ENCODE peak calls at places on chromosome 3, in six cellular contexts. C is activated effector memory CD4-positive, alpha-beta T cell treated with anti-CD3 and anti-CD28 coated beads, Interleukin-2, amount 50 U/mL, for 16 hours; K is kidney epithelial cell; B is stimulated activated effector memory CD8-positive, alpha-beta T cell treated with anti-CD3 and anti-CD28 coated beads, Interleukin-12 subunit alpha, Interleukin-12 subunit beta, amount 100 ng/mL, for 72 hours; J is MG63; T is H9. L is an unnamed sample.
A peak's percentile ranks its signal among the peaks of the same experiment; 100 is the strongest.

GRCh38 chr3:36733723-36734122 is 30.6 kb downstream of the DCLK3 start:
- DNase-seq in C (no peak), B (no peak), T (no peak), K (no peak), J (no peak), L (no peak)

GRCh38 chr3:7489417-7489816 is 628.5 kb downstream of the GRM7 start:
- DNase-seq in B (no peak), J (no peak), K (no peak), C (no peak), T (no peak), L (no peak)

GRCh38 chr3:183818706-183819624 is 6.4 kb downstream of the MAP6D1 start:
- DNase-seq in T (no peak), B (no peak), J (no peak), C (no peak), K (no peak), L (no peak)

GRCh38 chr3:168051579-168052183 is 44.0 kb downstream of the GOLIM4 start:
- DNase-seq in J (no peak), B (no peak), K (no peak), T (no peak), C (no peak), L (no peak)

GRCh38 chr3:122564155-122564912 is at the start of the genes DTX3L and PARP9:
- DNase-seq in T (peak; percentile 69), B (peak; percentile 90), K (no peak), C (peak; percentile 92), J (peak; percentile 91), L (peak; percentile 77)

GRCh38 chr3:141201122-141201521 is 30.5 kb upstream of the PXYLP1 start:
- DNase-seq in B (no peak), T (no peak), C (no peak), J (no peak), K (no peak), L (no peak)

GRCh38 chr3:120244834-120245225 is 40.2 kb downstream of the GPR156 start:
- DNase-seq in B (no peak), K (no peak), J (no peak), C (no peak), T (no peak), L (no peak)

GRCh38 chr3:149589332-149589731 is 68.5 kb downstream of the WWTR1 start:
- DNase-seq in C (no peak), J (peak; percentile 62), K (no peak), B (no peak), T (no peak), L (no peak)

GRCh38 chr3:193240436-193240849 is 579 bp upstream of the PLAAT1 start:
- DNase-seq in T (peak; percentile 67), K (no peak), J (no peak), B (no peak), C (no peak), L (no peak)

GRCh38 chr3:176697284-176697889 is 499.9 kb downstream of the TBL1XR1 start:
- DNase-seq in T (peak; percentile 29), K (no peak), B (no peak), C (no peak), J (no peak), L (no peak)

GRCh38 chr3:44120721-44121582 is 120.7 kb upstream of the TOPAZ1 start:
- DNase-seq in C (no peak), K (no peak), B (no peak), T (peak; percentile 33), J (no peak), L (no peak)

GRCh38 chr3:52054689-52055511 is 1.5 kb downstream of the DUSP7 start:
- DNase-seq in T (peak; percentile 40), C (peak; percentile 71), J (no peak), K (no peak), B (peak; percentile 65), L (no peak)

GRCh38 chr3:63945558-63946096 is 33.4 kb upstream of the SCAANT1 start:
- DNase-seq in J (no peak), C (no peak), K (no peak), B (no peak), T (no peak), L (no peak)

GRCh38 chr3:54931182-54931581 is 3.3 kb upstream of the LRTM1 start:
- DNase-seq in B (no peak), T (no peak), J (no peak), K (no peak), C (no peak), L (no peak)

GRCh38 chr3:150170843-150171513 is 200.3 kb upstream of the PFN2 start:
- DNase-seq in B (no peak), T (no peak), K (no peak), C (no peak), J (peak; percentile 15), L (no peak)

GRCh38 chr3:190269096-190269495 is 53.1 kb downstream of the CLDN1 start:
- DNase-seq in B (no peak), J (peak; percentile 35), C (no peak), T (no peak), K (no peak), L (no peak)

GRCh38 chr3:107416886-107417285 is 39.6 kb downstream of the CCDC54 start:
- DNase-seq in B (no peak), K (no peak), C (no peak), T (no peak), J (no peak), L (no peak)

GRCh38 chr3:104145164-104145563 is 1221.5 kb upstream of the ALCAM start:
- DNase-seq in K (no peak), J (no peak), T (no peak), B (no peak), C (no peak), L (no peak)

GRCh38 chr3:31567036-31567435 is 34.3 kb downstream of the STT3B start:
- DNase-seq in T (peak; percentile 49), C (peak; percentile 63), B (no peak), J (no peak), K (no peak), L (no peak)

GRCh38 chr3:32557640-32558352 is 12.9 kb downstream of the DYNC1LI1 start:
- DNase-seq in T (no peak), J (no peak), B (no peak), C (no peak), K (no peak), L (no peak)

GRCh38 chr3:53821631-53822068 is 24.6 kb downstream of the CHDH start:
- DNase-seq in B (no peak), T (no peak), C (no peak), J (peak; percentile 35), K (peak; percentile 67), L (no peak)

GRCh38 chr3:143897558-143898305 is 49.5 kb upstream of the SLC9A9 start:
- DNase-seq in T (no peak), J (no peak), K (no peak), C (no peak), B (no peak), L (no peak)

GRCh38 chr3:105827959-105828358 is 40.9 kb downstream of the CBLB start:
- DNase-seq in J (peak; percentile 75), T (peak; percentile 41), B (no peak), C (no peak), K (peak; percentile 56), L (no peak)

GRCh38 chr3:194100856-194101390 is 35.0 kb upstream of the HES1 start:
- DNase-seq in K (no peak), J (no peak), C (no peak), B (no peak), T (no peak), L (no peak)

GRCh38 chr3:59535791-59536221 is 486.0 kb upstream of the CFAP20DC start:
- DNase-seq in K (no peak), T (no peak), J (peak; percentile 41), B (no peak), C (no peak), L (no peak)

GRCh38 chr3:30221622-30222021 is 384.8 kb upstream of the TGFBR2 start:
- DNase-seq in K (no peak), B (no peak), T (no peak), C (no peak), J (no peak), L (no peak)

GRCh38 chr3:129611812-129612349 is 5.4 kb upstream of the PLXND1 start:
- DNase-seq in J (no peak), T (peak; percentile 88), C (no peak), K (no peak), B (no peak), L (no peak)

GRCh38 chr3:169847896-169848295 is 21.8 kb downstream of the LRRC31 start:
- DNase-seq in B (no peak), T (no peak), J (no peak), C (no peak), K (no peak), L (no peak)

GRCh38 chr3:127104586-127104985 is 88.3 kb upstream of the PRR23E start:
- DNase-seq in B (no peak), K (no peak), J (no peak), T (no peak), C (no peak), L (no peak)

GRCh38 chr3:32124977-32125376 is 18.6 kb downstream of the GPD1L start:
- DNase-seq in C (no peak), T (no peak), K (no peak), J (no peak), B (no peak), L (no peak)

L was measured in NK-92 treated with Interleukin-12 subunit alpha and Interleukin-12 subunit beta, amount 100 ng/mL, for 24 hours.